ENCODE peak calls at places on chromosomes 16 and 17, in four cellular contexts. N is H9, R is right cardiac atrium, U is ovary. H is an unnamed sample.

GRCh38 chr16:69329369-69330285 is 761 bp downstream of the PDF start:
- DNase-seq in N (no peak), R (peak; percentile 73), U (peak; percentile 66), H (no peak)

GRCh38 chr17:44628234-44629188 is 27.8 kb upstream of the MEIOC start:
- DNase-seq in N (peak; percentile 95), R (peak; percentile 86), U (peak; percentile 48), H (no peak)

GRCh38 chr16:12067714-12068401 is 91.3 kb downstream of the SNX29 start:
- DNase-seq in N (peak; percentile 70), R (no peak), U (peak; percentile 35), H (peak; percentile 85)

GRCh38 chr17:61368049-61368831 is 31.4 kb upstream of the TBX2 start:
- DNase-seq in N (no peak), R (no peak), U (no peak), H (no peak)

GRCh38 chr16:23147666-23148065 is 1.6 kb downstream of the USP31 start:
- DNase-seq in N (no peak), R (no peak), U (no peak), H (no peak)

GRCh38 chr17:20267459-20267842 is 199.9 kb downstream of the LGALS9B start:
- DNase-seq in N (no peak), R (peak; percentile 63), U (peak; percentile 53), H (no peak)

GRCh38 chr16:20868890-20869289 is 31.3 kb downstream of the DCUN1D3 start:
- DNase-seq in N (no peak), R (peak; percentile 96), U (peak; percentile 89), H (no peak)

GRCh38 chr16:2964416-2965223 is 545 bp downstream of the KREMEN2 start:
- DNase-seq in N (peak; percentile 98), R (peak; percentile 60), U (no peak), H (peak; percentile 98)

GRCh38 chr16:53153130-53153529 is 98.3 kb downstream of the CHD9 start:
- DNase-seq in N (no peak), R (no peak), U (no peak), H (no peak)

GRCh38 chr17:12789976-12790805 is 893 bp downstream of the ARHGAP44 start:
- DNase-seq in N (peak; percentile 71), R (peak; percentile 55), U (peak; percentile 49), H (peak; percentile 21)

GRCh38 chr17:68491381-68491849 is 20.8 kb upstream of the PRKAR1A start:
- DNase-seq in N (no peak), R (no peak), U (no peak), H (no peak)

GRCh38 chr17:66783656-66784381 is 51.1 kb upstream of the CACNG5 start:
- DNase-seq in N (peak; percentile 51), R (no peak), U (no peak), H (no peak)

GRCh38 chr17:15456972-15457722 is 10.3 kb downstream of the CDRT4 start:
- DNase-seq in N (no peak), R (peak; percentile 85), U (peak; percentile 85), H (no peak)

GRCh38 chr16:66486773-66487579 is 59.9 kb downstream of the BEAN1 start:
- DNase-seq in N (peak; percentile 17), R (no peak), U (peak; percentile 58), H (no peak)

GRCh38 chr16:66525396-66526180 is 24.3 kb downstream of the TK2 start:
- DNase-seq in N (no peak), R (no peak), U (no peak), H (no peak)

GRCh38 chr16:85935957-85936760 is 37.2 kb downstream of the IRF8 start:
- DNase-seq in N (no peak), R (no peak), U (no peak), H (no peak)

GRCh38 chr17:37512442-37513070 is 22.9 kb downstream of the DUSP14 start:
- DNase-seq in N (no peak), R (no peak), U (no peak), H (no peak)

GRCh38 chr16:72832640-72833039 is 215.3 kb downstream of the ZFHX3 start:
- DNase-seq in N (peak; percentile 83), R (peak; percentile 92), U (peak; percentile 89), H (peak; percentile 91)

GRCh38 chr16:81313731-81314602 is 795 bp upstream of the GAN start:
- DNase-seq in N (peak; percentile 69), R (no peak), U (no peak), H (peak; percentile 75)

GRCh38 chr16:9134306-9134705 is 42.9 kb downstream of the HAPSTR1 start:
- DNase-seq in N (no peak), R (no peak), U (peak; percentile 9), H (no peak)

GRCh38 chr17:34025179-34025551 is 229.9 kb upstream of the CCL2 start:
- DNase-seq in N (no peak), R (no peak), U (no peak), H (no peak)

GRCh38 chr17:14201087-14201486 is 35.6 kb downstream of the CDRT15 start:
- DNase-seq in N (no peak), R (no peak), U (no peak), H (no peak)

DNA sequence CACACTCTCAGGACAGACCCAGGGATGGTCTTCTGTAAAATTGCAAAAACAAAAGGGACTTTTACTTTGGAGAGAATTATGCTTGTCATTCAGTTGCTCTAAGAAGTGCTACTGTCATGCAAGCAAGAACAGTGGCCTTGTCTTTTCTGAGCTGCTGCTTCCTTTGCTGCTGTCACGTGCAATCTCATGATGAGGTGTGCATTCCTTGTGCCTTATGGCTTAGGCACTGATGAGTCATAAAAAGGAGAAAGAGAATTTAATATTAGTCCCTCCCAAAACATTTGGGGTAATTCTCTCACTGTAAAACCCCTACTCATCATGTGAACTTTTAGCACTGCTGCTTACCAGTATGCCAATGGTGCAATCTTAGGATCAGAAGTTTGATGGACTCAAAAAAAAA is 2051.3 kb downstream of the TP53TG3F start:
- DNase-seq in N (no peak), R (no peak), U (no peak), H (no peak)
- H3K9me3 ChIP-seq in N (peaks cover 81% of the 10 kb centered on the region), R (no peaks in the 10 kb centered on the region), U (peaks cover 3% of the 10 kb centered on the region), H (no peaks in the 10 kb centered on the region)

GRCh38 chr17:64698725-64699124 is 36.6 kb upstream of the SMURF2 start:
- DNase-seq in N (no peak), R (no peak), U (no peak), H (no peak)
- H3K9me3 ChIP-seq in N (no peaks in the 10 kb centered on the region), R (no peaks in the 10 kb centered on the region), U (no peaks in the 10 kb centered on the region), H (no peaks in the 10 kb centered on the region)

GRCh38 chr16:995783-996182 is 14.2 kb downstream of the SOX8 start:
- DNase-seq in N (no peak), R (no peak), U (no peak), H (no peak)
- H3K9me3 ChIP-seq in N (peaks cover 7% of the 10 kb centered on the region), R (no peaks in the 10 kb centered on the region), U (peaks cover 5% of the 10 kb centered on the region), H (no peaks in the 10 kb centered on the region)

DNA sequence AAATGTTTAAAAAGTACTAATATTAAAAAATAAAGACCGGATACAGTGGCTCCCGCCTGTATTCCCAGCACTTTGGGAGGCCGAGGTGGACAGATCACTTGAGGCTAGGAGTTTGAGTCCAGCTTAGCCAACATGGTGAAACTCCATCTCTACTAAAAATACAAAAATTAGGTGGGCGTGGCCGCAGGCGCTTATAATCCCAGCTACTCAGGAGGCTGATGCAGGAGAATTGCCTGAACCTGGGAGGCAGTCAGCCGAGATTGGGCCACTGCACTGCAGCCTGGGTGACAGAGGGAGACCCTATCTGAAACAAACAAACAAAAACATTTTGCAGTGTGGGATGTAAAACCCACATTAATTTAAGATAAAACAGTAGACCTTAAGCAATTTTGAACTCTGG is 11.8 kb downstream of the CDC27 start:
- DNase-seq in N (no peak), R (no peak), U (no peak), H (no peak)
- H3K9me3 ChIP-seq in N (no peaks in the 10 kb centered on the region), R (no peaks in the 10 kb centered on the region), U (no peaks in the 10 kb centered on the region), H (no peaks in the 10 kb centered on the region)

GRCh38 chr17:82571855-82572254 is 52.3 kb downstream of the FOXK2 start:
- DNase-seq in N (no peak), R (no peak), U (no peak), H (no peak)
- H3K9me3 ChIP-seq in N (no peaks in the 10 kb centered on the region), R (no peaks in the 10 kb centered on the region), U (no peaks in the 10 kb centered on the region), H (no peaks in the 10 kb centered on the region)

DNA sequence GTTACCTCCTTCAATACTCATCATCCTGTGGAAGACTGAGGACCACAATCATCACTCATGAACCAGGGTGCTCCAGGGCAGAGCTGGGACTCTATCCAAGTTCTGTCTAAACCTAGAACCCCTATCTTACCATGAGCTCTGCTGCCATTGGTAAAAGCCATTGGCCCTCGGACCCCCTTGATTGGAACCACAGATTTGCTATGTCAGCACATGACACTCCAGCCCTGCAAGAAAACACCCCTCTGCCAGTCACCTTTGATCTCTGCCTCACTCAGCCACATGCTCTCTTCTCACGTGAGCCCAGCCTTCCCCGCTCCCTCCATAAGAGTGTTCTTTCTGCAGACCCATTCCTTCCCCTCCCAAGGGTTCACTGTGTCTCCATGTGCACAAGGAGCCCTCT is 468.8 kb upstream of the DYNLRB2 start:
- DNase-seq in N (no peak), R (no peak), U (no peak), H (no peak)
- H3K9me3 ChIP-seq in N (no peaks in the 10 kb centered on the region), R (no peaks in the 10 kb centered on the region), U (no peaks in the 10 kb centered on the region), H (no peaks in the 10 kb centered on the region)